ENCODE peak calls at places on chromosomes 11 and 22, in seven cellular contexts. Y is substantia nigra; T is upper lobe of right lung; F is CD4-positive, alpha-beta T cell; Q is PC-9; B is GM23248; D is right cardiac atrium. I is an unnamed sample.

GRCh38 chr22:41524809-41525449 is 19.3 kb downstream of the POLR3H start:
- DNase-seq in F (peak), D (peak), Q (no peak), T (no peak), B (no peak), Y (no peak), I (no peak)

GRCh38 chr11:11440149-11440548 is 87.1 kb upstream of the CSNK2A3 start:
- DNase-seq in T (no peak), B (no peak), D (no peak), Y (no peak), Q (no peak), F (no peak), I (no peak)

GRCh38 chr11:12897390-12897789 is 111.7 kb upstream of the RASSF10 start:
- DNase-seq in B (no peak), F (no peak), D (no peak), Y (no peak), T (no peak), Q (no peak), I (no peak)

GRCh38 chr11:57476883-57477506 is 16.7 kb downstream of the RTN4RL2 start:
- DNase-seq in B (peak), F (no peak), D (peak), Y (no peak), T (peak), Q (peak), I (no peak)

GRCh38 chr22:20395181-20395896 is 1.4 kb downstream of the ZNF74 start:
- DNase-seq in Q (no peak), Y (no peak), D (no peak), B (no peak), F (no peak), T (no peak), I (peak)

GRCh38 chr11:65624931-65625627 is 9.5 kb downstream of the PCNX3 start:
- DNase-seq in T (no peak), F (no peak), Q (no peak), Y (no peak), B (no peak), D (peak), I (no peak)

GRCh38 chr22:29130490-29130889 is 57.7 kb downstream of the KREMEN1 start:
- DNase-seq in Q (no peak), Y (no peak), T (no peak), F (no peak), B (peak), D (no peak), I (no peak)

GRCh38 chr11:15816270-15816871 is 540.0 kb downstream of the SOX6 start:
- DNase-seq in F (no peak), D (no peak), B (peak), Y (no peak), Q (peak), T (no peak), I (no peak)

GRCh38 chr11:96154802-96155520 is 188.0 kb downstream of the MAML2 start:
- DNase-seq in F (no peak), Y (no peak), D (peak), Q (peak), B (peak), T (no peak), I (no peak)

GRCh38 chr11:44427432-44427831 is 117.5 kb upstream of the ALX4 start:
- DNase-seq in Y (no peak), D (no peak), T (no peak), B (no peak), Q (no peak), F (no peak), I (peak)

GRCh38 chr11:129265125-129265788 is 73.1 kb upstream of the ARHGAP32 start:
- DNase-seq in Y (no peak), D (no peak), F (no peak), T (no peak), B (no peak), Q (no peak), I (no peak)

GRCh38 chr11:57073121-57073520 is 84.4 kb downstream of the OR5AK2 start:
- DNase-seq in B (peak), T (no peak), Y (no peak), D (no peak), F (no peak), Q (no peak), I (no peak)

GRCh38 chr11:14359573-14360031 is 619 bp upstream of the RRAS2 start:
- DNase-seq in T (no peak), Y (no peak), B (peak), D (no peak), F (no peak), Q (no peak), I (no peak)

GRCh38 chr11:44754876-44755552 is 28.3 kb downstream of the TSPAN18 start:
- DNase-seq in Y (no peak), F (no peak), B (no peak), Q (no peak), T (peak), D (no peak), I (peak)

GRCh38 chr22:20905415-20906386 is 11.5 kb upstream of the CRKL start:
- DNase-seq in F (no peak), Y (no peak), B (peak), T (peak), Q (no peak), D (no peak), I (no peak)

GRCh38 chr11:112558691-112559090 is 298.0 kb upstream of the PLET1 start:
- DNase-seq in D (no peak), F (no peak), T (no peak), Y (no peak), B (no peak), Q (no peak), I (no peak)
- H3K27ac ChIP-seq in D (no peak), F (no peak), T (no peak), Y (no peak), B (no peak), Q (no peak), I (no peak)

DNA sequence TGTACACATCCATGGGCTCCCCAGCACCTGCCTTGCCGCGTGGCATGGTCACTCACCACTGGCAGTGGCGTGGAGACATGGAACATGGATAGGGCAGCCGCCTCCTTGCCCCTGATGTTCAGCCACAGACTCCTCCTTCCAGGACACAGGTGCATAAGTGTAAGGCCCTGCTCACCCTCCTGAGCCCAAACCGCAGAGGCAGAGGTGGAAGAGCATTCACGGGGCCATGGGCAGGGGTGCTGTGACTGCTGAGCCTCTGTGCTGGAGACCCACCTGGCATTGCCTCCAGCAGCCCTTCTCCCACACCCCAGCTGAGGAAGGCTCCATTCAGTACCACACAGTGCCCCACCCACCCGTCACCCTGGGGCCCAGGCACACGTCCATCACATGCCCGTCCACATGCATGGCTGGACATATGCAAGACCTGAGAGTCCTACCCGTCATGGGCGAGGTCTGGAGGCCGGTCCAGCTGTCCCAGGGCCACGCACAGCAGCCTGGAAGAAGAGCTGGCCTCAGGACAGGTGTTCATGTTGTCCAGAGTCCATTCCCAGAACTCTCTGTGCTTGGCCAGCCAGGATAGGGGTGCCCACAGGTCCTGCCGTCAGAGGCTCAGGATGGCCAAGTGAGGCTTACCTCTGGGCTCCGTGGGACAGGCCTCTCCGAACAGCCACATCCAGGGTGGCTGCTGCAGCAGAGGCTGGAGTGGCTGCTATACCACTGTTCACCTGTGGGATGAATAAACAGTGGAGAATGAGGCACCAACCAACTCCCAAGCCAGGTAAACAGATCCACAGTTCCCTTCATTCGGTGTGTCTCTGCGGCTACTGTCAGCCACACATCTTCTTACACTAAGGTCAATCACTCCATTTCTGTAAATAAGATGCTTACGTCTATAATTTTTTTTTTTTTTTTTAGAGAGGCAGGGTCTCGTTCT is 1.7 kb upstream of the TUBGCP6 start:
- DNase-seq in F (no peak), B (no peak), D (no peak), T (no peak), Q (no peak), Y (no peak), I (no peak)
- H3K27ac ChIP-seq in F (no peak), B (no peak), D (no peak), T (no peak), Q (no peak), Y (no peak), I (no peak)

GRCh38 chr11:114149689-114150407 is 90.3 kb downstream of the ZBTB16 start:
- DNase-seq in D (no peak), Y (no peak), F (no peak), T (no peak), B (peak), Q (no peak), I (no peak)
- H3K27ac ChIP-seq in D (peak), Y (no peak), F (no peak), T (peak), B (no peak), Q (no peak), I (peak)

DNA sequence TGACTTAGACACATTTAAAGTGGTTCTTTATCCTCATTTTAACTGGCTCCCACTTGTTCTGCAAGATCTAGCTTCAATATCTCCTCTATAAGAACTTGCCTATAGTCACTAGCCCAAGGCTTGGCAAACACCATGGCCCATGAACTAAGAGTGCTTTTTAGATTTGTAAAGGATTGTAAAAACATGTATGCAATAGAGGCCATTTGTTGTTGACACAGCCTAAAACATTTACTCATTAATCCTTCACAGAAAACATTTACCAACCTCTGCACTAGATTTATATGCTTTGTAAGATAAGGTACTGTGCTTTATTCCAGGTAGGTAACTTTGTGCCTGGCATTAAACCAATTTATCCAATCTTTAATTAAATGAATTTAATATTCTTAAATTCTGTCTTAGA is 5.5 kb downstream of the HYLS1 start:
- DNase-seq in B (no peak), Q (no peak), F (no peak), D (no peak), Y (no peak), T (no peak), I (no peak)
- H3K27ac ChIP-seq in B (no peak), Q (no peak), F (no peak), D (no peak), Y (no peak), T (no peak), I (no peak)

GRCh38 chr11:83054001-83054400 is 17.7 kb downstream of the RAB30 start:
- DNase-seq in Y (no peak), T (no peak), D (no peak), B (no peak), Q (no peak), F (no peak), I (no peak)
- H3K27ac ChIP-seq in Y (no peak), T (no peak), D (no peak), B (no peak), Q (no peak), F (no peak), I (no peak)

I was measured in coronary artery.